ENCODE peak calls at places on chromosomes 6 and 20, in nine cellular contexts. One of them, this sample, is unnamed.

GRCh38 chr6:53469163-53469562 is 75.7 kb downstream of the GCLC start:
- DNase-seq in brain microvascular endothelial cell: no peak
- DNase-seq in stomach: no peak
- DNase-seq in HFF-Myc: no peak
- DNase-seq in ovary: no peak
- DNase-seq in esophagus muscularis mucosa: no peak
- DNase-seq in GM23338: no peak
- DNase-seq in fibroblast of mammary gland: no peak
- DNase-seq in uterus: no peak
- DNase-seq in this sample: no peak

GRCh38 chr6:118370722-118371121 is 177.4 kb upstream of the PLN start:
- DNase-seq in brain microvascular endothelial cell: peak; percentile 33
- DNase-seq in stomach: no peak
- DNase-seq in HFF-Myc: no peak
- DNase-seq in ovary: no peak
- DNase-seq in esophagus muscularis mucosa: no peak
- DNase-seq in GM23338: no peak
- DNase-seq in fibroblast of mammary gland: no peak
- DNase-seq in uterus: no peak
- DNase-seq in this sample: no peak

GRCh38 chr6:1540864-1541521 is 68.7 kb upstream of the FOXC1 start:
- DNase-seq in brain microvascular endothelial cell: no peak
- DNase-seq in stomach: no peak
- DNase-seq in HFF-Myc: no peak
- DNase-seq in ovary: no peak
- DNase-seq in esophagus muscularis mucosa: no peak
- DNase-seq in GM23338: no peak
- DNase-seq in fibroblast of mammary gland: no peak
- DNase-seq in uterus: no peak
- DNase-seq in this sample: no peak

GRCh38 chr6:11232968-11233626 is 629 bp upstream of the NEDD9 start:
- DNase-seq in brain microvascular endothelial cell: no peak
- DNase-seq in stomach: no peak
- DNase-seq in HFF-Myc: no peak
- DNase-seq in ovary: peak; percentile 27
- DNase-seq in esophagus muscularis mucosa: no peak
- DNase-seq in GM23338: peak; percentile 70
- DNase-seq in fibroblast of mammary gland: no peak
- DNase-seq in uterus: no peak
- DNase-seq in this sample: no peak

GRCh38 chr6:129140571-129140970 is 257.6 kb downstream of the LAMA2 start:
- DNase-seq in brain microvascular endothelial cell: no peak
- DNase-seq in stomach: no peak
- DNase-seq in HFF-Myc: no peak
- DNase-seq in ovary: peak; percentile 33
- DNase-seq in esophagus muscularis mucosa: no peak
- DNase-seq in GM23338: no peak
- DNase-seq in fibroblast of mammary gland: peak; percentile 59
- DNase-seq in uterus: peak; percentile 38
- DNase-seq in this sample: no peak

GRCh38 chr6:41159415-41160082 is 3.4 kb downstream of the TREM2 start:
- DNase-seq in brain microvascular endothelial cell: no peak
- DNase-seq in stomach: no peak
- DNase-seq in HFF-Myc: no peak
- DNase-seq in ovary: no peak
- DNase-seq in esophagus muscularis mucosa: peak; percentile 68
- DNase-seq in GM23338: no peak
- DNase-seq in fibroblast of mammary gland: no peak
- DNase-seq in uterus: no peak
- DNase-seq in this sample: no peak

GRCh38 chr20:21182832-21183563 is 57.1 kb downstream of the KIZ start:
- DNase-seq in brain microvascular endothelial cell: peak; percentile 64
- DNase-seq in stomach: no peak
- DNase-seq in HFF-Myc: peak; percentile 72
- DNase-seq in ovary: no peak
- DNase-seq in esophagus muscularis mucosa: no peak
- DNase-seq in GM23338: no peak
- DNase-seq in fibroblast of mammary gland: peak; percentile 93
- DNase-seq in uterus: peak; percentile 52
- DNase-seq in this sample: no peak

GRCh38 chr20:41072099-41072798 is 43.6 kb downstream of the TOP1 start:
- DNase-seq in brain microvascular endothelial cell: peak; percentile 79
- DNase-seq in stomach: no peak
- DNase-seq in HFF-Myc: peak; percentile 79
- DNase-seq in ovary: no peak
- DNase-seq in esophagus muscularis mucosa: no peak
- DNase-seq in GM23338: no peak
- DNase-seq in fibroblast of mammary gland: peak; percentile 89
- DNase-seq in uterus: peak; percentile 33
- DNase-seq in this sample: no peak

GRCh38 chr20:63698739-63699465 is 2.5 kb downstream of the TNFRSF6B start:
- DNase-seq in brain microvascular endothelial cell: peak; percentile 86
- DNase-seq in stomach: no peak
- DNase-seq in HFF-Myc: peak; percentile 67
- DNase-seq in ovary: peak; percentile 50
- DNase-seq in esophagus muscularis mucosa: no peak
- DNase-seq in GM23338: no peak
- DNase-seq in fibroblast of mammary gland: peak; percentile 91
- DNase-seq in uterus: peak; percentile 65
- DNase-seq in this sample: no peak

GRCh38 chr6:108771421-108771820 is 76.8 kb upstream of the ARMC2 start:
- DNase-seq in brain microvascular endothelial cell: no peak
- DNase-seq in stomach: no peak
- DNase-seq in HFF-Myc: no peak
- DNase-seq in ovary: no peak
- DNase-seq in esophagus muscularis mucosa: peak; percentile 62
- DNase-seq in GM23338: no peak
- DNase-seq in fibroblast of mammary gland: peak; percentile 72
- DNase-seq in uterus: no peak
- DNase-seq in this sample: no peak

GRCh38 chr6:4351857-4352669 is 216.7 kb upstream of the ECI2 start:
- DNase-seq in brain microvascular endothelial cell: peak; percentile 93
- DNase-seq in stomach: peak; percentile 28
- DNase-seq in HFF-Myc: no peak
- DNase-seq in ovary: peak; percentile 46
- DNase-seq in esophagus muscularis mucosa: no peak
- DNase-seq in GM23338: no peak
- DNase-seq in fibroblast of mammary gland: peak; percentile 94
- DNase-seq in uterus: peak; percentile 75
- DNase-seq in this sample: no peak

GRCh38 chr6:35602133-35602946 is 86.4 kb downstream of the FKBP5 start:
- DNase-seq in brain microvascular endothelial cell: peak; percentile 40
- DNase-seq in stomach: no peak
- DNase-seq in HFF-Myc: no peak
- DNase-seq in ovary: no peak
- DNase-seq in esophagus muscularis mucosa: no peak
- DNase-seq in GM23338: no peak
- DNase-seq in fibroblast of mammary gland: peak; percentile 87
- DNase-seq in uterus: no peak
- DNase-seq in this sample: no peak

GRCh38 chr20:18057106-18057993 is at the start of gene OVOL2:
- DNase-seq in brain microvascular endothelial cell: no peak
- DNase-seq in stomach: peak; percentile 95
- DNase-seq in HFF-Myc: no peak
- DNase-seq in ovary: no peak
- DNase-seq in esophagus muscularis mucosa: no peak
- DNase-seq in GM23338: peak; percentile 90
- DNase-seq in fibroblast of mammary gland: no peak
- DNase-seq in uterus: no peak
- DNase-seq in this sample: no peak

GRCh38 chr20:18058661-18059467 is 1.1 kb upstream of the OVOL2 start:
- DNase-seq in brain microvascular endothelial cell: no peak
- DNase-seq in stomach: peak; percentile 67
- DNase-seq in HFF-Myc: no peak
- DNase-seq in ovary: no peak
- DNase-seq in esophagus muscularis mucosa: no peak
- DNase-seq in GM23338: peak; percentile 90
- DNase-seq in fibroblast of mammary gland: no peak
- DNase-seq in uterus: no peak
- DNase-seq in this sample: no peak

GRCh38 chr20:18059603-18060002 is 1.9 kb upstream of the OVOL2 start:
- DNase-seq in brain microvascular endothelial cell: no peak
- DNase-seq in stomach: no peak
- DNase-seq in HFF-Myc: no peak
- DNase-seq in ovary: no peak
- DNase-seq in esophagus muscularis mucosa: no peak
- DNase-seq in GM23338: no peak
- DNase-seq in fibroblast of mammary gland: no peak
- DNase-seq in uterus: no peak
- DNase-seq in this sample: no peak

GRCh38 chr20:18056174-18057105 is 1.3 kb downstream of the OVOL2 start:
- DNase-seq in brain microvascular endothelial cell: no peak
- DNase-seq in stomach: peak; percentile 64
- DNase-seq in HFF-Myc: no peak
- DNase-seq in ovary: no peak
- DNase-seq in esophagus muscularis mucosa: no peak
- DNase-seq in GM23338: peak; percentile 56
- DNase-seq in fibroblast of mammary gland: no peak
- DNase-seq in uterus: no peak
- DNase-seq in this sample: no peak

GRCh38 chr20:18057994-18058349 is 256 bp upstream of the OVOL2 start:
- DNase-seq in brain microvascular endothelial cell: no peak
- DNase-seq in stomach: peak; percentile 33
- DNase-seq in HFF-Myc: no peak
- DNase-seq in ovary: no peak
- DNase-seq in esophagus muscularis mucosa: no peak
- DNase-seq in GM23338: no peak
- DNase-seq in fibroblast of mammary gland: no peak
- DNase-seq in uterus: no peak
- DNase-seq in this sample: no peak
- H3K4me3 ChIP-seq in brain microvascular endothelial cell: no peak overlapping the region
- H3K4me3 ChIP-seq in stomach: peak overlapping the region; percentile 70
- H3K4me3 ChIP-seq in HFF-Myc: no peak overlapping the region
- H3K4me3 ChIP-seq in ovary: no peak overlapping the region
- H3K4me3 ChIP-seq in esophagus muscularis mucosa: peak overlapping the region; percentile 60
- H3K4me3 ChIP-seq in GM23338: peak overlapping the region; percentile 92
- H3K4me3 ChIP-seq in fibroblast of mammary gland: no peak overlapping the region
- H3K4me3 ChIP-seq in uterus: no peak overlapping the region
- H3K4me3 ChIP-seq in this sample: no peak overlapping the region

GRCh38 chr6:12957321-12958051 is 240.9 kb downstream of the PHACTR1 start:
- DNase-seq in brain microvascular endothelial cell: peak; percentile 46
- DNase-seq in stomach: peak; percentile 76
- DNase-seq in HFF-Myc: no peak
- DNase-seq in ovary: peak; percentile 58
- DNase-seq in esophagus muscularis mucosa: no peak
- DNase-seq in GM23338: peak; percentile 62
- DNase-seq in fibroblast of mammary gland: peak; percentile 69
- DNase-seq in uterus: peak; percentile 41
- DNase-seq in this sample: no peak
- TF ChIP-seq CTCF in brain microvascular endothelial cell: no peak
- TF ChIP-seq CTCF in stomach: no peak
- TF ChIP-seq CTCF in HFF-Myc: no peak
- TF ChIP-seq CTCF in ovary: no peak
- TF ChIP-seq CTCF in esophagus muscularis mucosa: no peak
- TF ChIP-seq CTCF in GM23338: no peak
- TF ChIP-seq CTCF in fibroblast of mammary gland: no peak
- TF ChIP-seq CTCF in uterus: no peak
- TF ChIP-seq CTCF in this sample: no peak

GRCh38 chr6:166330612-166331011 is 11.7 kb downstream of the SFT2D1 start:
- DNase-seq in brain microvascular endothelial cell: peak; percentile 39
- DNase-seq in stomach: peak; percentile 69
- DNase-seq in HFF-Myc: no peak
- DNase-seq in ovary: no peak
- DNase-seq in esophagus muscularis mucosa: no peak
- DNase-seq in GM23338: peak; percentile 92
- DNase-seq in fibroblast of mammary gland: peak; percentile 43
- DNase-seq in uterus: no peak
- DNase-seq in this sample: no peak
- H3K4me3 ChIP-seq in brain microvascular endothelial cell: no peak overlapping the region
- H3K4me3 ChIP-seq in stomach: no peak overlapping the region
- H3K4me3 ChIP-seq in HFF-Myc: no peak overlapping the region
- H3K4me3 ChIP-seq in ovary: no peak overlapping the region
- H3K4me3 ChIP-seq in esophagus muscularis mucosa: no peak overlapping the region
- H3K4me3 ChIP-seq in GM23338: no peak overlapping the region
- H3K4me3 ChIP-seq in fibroblast of mammary gland: no peak overlapping the region
- H3K4me3 ChIP-seq in uterus: no peak overlapping the region
- H3K4me3 ChIP-seq in this sample: no peak overlapping the region

DNA sequence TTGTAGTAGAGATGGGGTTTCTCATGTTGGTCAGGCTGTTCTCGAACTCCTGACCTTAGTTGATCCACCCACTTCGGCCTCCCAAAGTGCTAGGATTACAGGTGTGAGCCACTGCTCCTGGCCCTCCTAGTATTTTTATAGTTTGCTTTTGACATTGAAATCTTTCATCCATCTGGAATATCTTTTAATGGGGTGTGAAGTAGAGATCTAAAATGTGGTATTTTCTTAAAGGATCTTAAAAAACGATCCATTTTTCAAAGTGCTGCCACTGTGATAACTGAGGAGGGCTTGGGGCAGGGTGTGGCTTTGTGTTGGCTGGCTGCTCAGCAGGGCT is 23.1 kb downstream of the CDS2 start:
- DNase-seq in brain microvascular endothelial cell: no peak
- DNase-seq in stomach: no peak
- DNase-seq in HFF-Myc: no peak
- DNase-seq in ovary: no peak
- DNase-seq in esophagus muscularis mucosa: no peak
- DNase-seq in GM23338: no peak
- DNase-seq in fibroblast of mammary gland: no peak
- DNase-seq in uterus: no peak
- DNase-seq in this sample: no peak
- TF ChIP-seq CTCF in brain microvascular endothelial cell: no peak
- TF ChIP-seq CTCF in stomach: no peak
- TF ChIP-seq CTCF in HFF-Myc: no peak
- TF ChIP-seq CTCF in ovary: no peak
- TF ChIP-seq CTCF in esophagus muscularis mucosa: no peak
- TF ChIP-seq CTCF in GM23338: no peak
- TF ChIP-seq CTCF in fibroblast of mammary gland: no peak
- TF ChIP-seq CTCF in uterus: no peak
- TF ChIP-seq CTCF in this sample: no peak

This sample was measured in GM12864.